ENCODE peak calls at places on chromosome 19, in six cellular contexts. One of them, this sample, is unnamed.

GRCh38 chr19:16367269-16367683 is 42.6 kb downstream of the KLF2 start:
- DNase-seq in choroid plexus epithelial cell: no peak
- DNase-seq in activated CD4-positive, alpha-beta T cell treated with anti-CD3 and anti-CD28 coated beads, Interleukin-2, amount 50 U/mL, for 1 hour: peak; percentile 40
- DNase-seq in DMS153: no peak
- DNase-seq in stimulated activated CD4-positive, alpha-beta T cell treated with anti-CD3 and anti-CD28 coated beads, Interleukin-15, amount 100 ng/mL, for 48 hours: no peak
- DNase-seq in glutamatergic neuron: no peak
- DNase-seq in this sample: no peak

GRCh38 chr19:35009424-35010415 is 9.6 kb downstream of the GRAMD1A start:
- DNase-seq in DMS153: no peak
- DNase-seq in choroid plexus epithelial cell: no peak
- DNase-seq in activated CD4-positive, alpha-beta T cell treated with anti-CD3 and anti-CD28 coated beads, Interleukin-2, amount 50 U/mL, for 1 hour: no peak
- DNase-seq in stimulated activated CD4-positive, alpha-beta T cell treated with anti-CD3 and anti-CD28 coated beads, Interleukin-15, amount 100 ng/mL, for 48 hours: no peak
- DNase-seq in glutamatergic neuron: no peak
- DNase-seq in this sample: no peak

GRCh38 chr19:4493104-4493928 is 21.2 kb downstream of the HDGFL2 start:
- DNase-seq in stimulated activated CD4-positive, alpha-beta T cell treated with anti-CD3 and anti-CD28 coated beads, Interleukin-15, amount 100 ng/mL, for 48 hours: no peak
- DNase-seq in choroid plexus epithelial cell: no peak
- DNase-seq in glutamatergic neuron: no peak
- DNase-seq in DMS153: no peak
- DNase-seq in activated CD4-positive, alpha-beta T cell treated with anti-CD3 and anti-CD28 coated beads, Interleukin-2, amount 50 U/mL, for 1 hour: no peak
- DNase-seq in this sample: no peak

GRCh38 chr19:18053571-18054219 is 33.0 kb downstream of the IL12RB1 start:
- DNase-seq in stimulated activated CD4-positive, alpha-beta T cell treated with anti-CD3 and anti-CD28 coated beads, Interleukin-15, amount 100 ng/mL, for 48 hours: no peak
- DNase-seq in DMS153: no peak
- DNase-seq in glutamatergic neuron: no peak
- DNase-seq in activated CD4-positive, alpha-beta T cell treated with anti-CD3 and anti-CD28 coated beads, Interleukin-2, amount 50 U/mL, for 1 hour: no peak
- DNase-seq in choroid plexus epithelial cell: peak; percentile 56
- DNase-seq in this sample: no peak

GRCh38 chr19:5397804-5398692 is 57.2 kb upstream of the ZNRF4 start:
- DNase-seq in choroid plexus epithelial cell: peak; percentile 8
- DNase-seq in stimulated activated CD4-positive, alpha-beta T cell treated with anti-CD3 and anti-CD28 coated beads, Interleukin-15, amount 100 ng/mL, for 48 hours: no peak
- DNase-seq in DMS153: no peak
- DNase-seq in activated CD4-positive, alpha-beta T cell treated with anti-CD3 and anti-CD28 coated beads, Interleukin-2, amount 50 U/mL, for 1 hour: no peak
- DNase-seq in glutamatergic neuron: peak; percentile 68
- DNase-seq in this sample: peak; percentile 47

GRCh38 chr19:45764487-45764886 is 4.6 kb downstream of the SIX5 start:
- DNase-seq in DMS153: no peak
- DNase-seq in glutamatergic neuron: no peak
- DNase-seq in choroid plexus epithelial cell: no peak
- DNase-seq in activated CD4-positive, alpha-beta T cell treated with anti-CD3 and anti-CD28 coated beads, Interleukin-2, amount 50 U/mL, for 1 hour: no peak
- DNase-seq in stimulated activated CD4-positive, alpha-beta T cell treated with anti-CD3 and anti-CD28 coated beads, Interleukin-15, amount 100 ng/mL, for 48 hours: no peak
- DNase-seq in this sample: no peak

GRCh38 chr19:57934820-57935665 is at the start of gene ZNF418:
- DNase-seq in glutamatergic neuron: peak; percentile 65
- DNase-seq in activated CD4-positive, alpha-beta T cell treated with anti-CD3 and anti-CD28 coated beads, Interleukin-2, amount 50 U/mL, for 1 hour: peak; percentile 31
- DNase-seq in DMS153: no peak
- DNase-seq in stimulated activated CD4-positive, alpha-beta T cell treated with anti-CD3 and anti-CD28 coated beads, Interleukin-15, amount 100 ng/mL, for 48 hours: no peak
- DNase-seq in choroid plexus epithelial cell: peak; percentile 91
- DNase-seq in this sample: peak; percentile 56

GRCh38 chr19:57560049-57560491 is 407 bp upstream of the ZNF550 start:
- DNase-seq in glutamatergic neuron: no peak
- DNase-seq in stimulated activated CD4-positive, alpha-beta T cell treated with anti-CD3 and anti-CD28 coated beads, Interleukin-15, amount 100 ng/mL, for 48 hours: no peak
- DNase-seq in choroid plexus epithelial cell: peak; percentile 50
- DNase-seq in DMS153: no peak
- DNase-seq in activated CD4-positive, alpha-beta T cell treated with anti-CD3 and anti-CD28 coated beads, Interleukin-2, amount 50 U/mL, for 1 hour: no peak
- DNase-seq in this sample: no peak

GRCh38 chr19:34351382-34351802 is 13.6 kb upstream of the GPI start:
- DNase-seq in activated CD4-positive, alpha-beta T cell treated with anti-CD3 and anti-CD28 coated beads, Interleukin-2, amount 50 U/mL, for 1 hour: peak; percentile 5
- DNase-seq in glutamatergic neuron: no peak
- DNase-seq in stimulated activated CD4-positive, alpha-beta T cell treated with anti-CD3 and anti-CD28 coated beads, Interleukin-15, amount 100 ng/mL, for 48 hours: no peak
- DNase-seq in DMS153: no peak
- DNase-seq in choroid plexus epithelial cell: peak; percentile 42
- DNase-seq in this sample: no peak

GRCh38 chr19:1938071-1938470 is 2.9 kb upstream of the CSNK1G2 start:
- DNase-seq in glutamatergic neuron: no peak
- DNase-seq in stimulated activated CD4-positive, alpha-beta T cell treated with anti-CD3 and anti-CD28 coated beads, Interleukin-15, amount 100 ng/mL, for 48 hours: no peak
- DNase-seq in activated CD4-positive, alpha-beta T cell treated with anti-CD3 and anti-CD28 coated beads, Interleukin-2, amount 50 U/mL, for 1 hour: no peak
- DNase-seq in DMS153: no peak
- DNase-seq in choroid plexus epithelial cell: no peak
- DNase-seq in this sample: no peak

GRCh38 chr19:6828698-6829633 is 56.5 kb downstream of the VAV1 start:
- DNase-seq in glutamatergic neuron: no peak
- DNase-seq in choroid plexus epithelial cell: no peak
- DNase-seq in DMS153: peak; percentile 17
- DNase-seq in activated CD4-positive, alpha-beta T cell treated with anti-CD3 and anti-CD28 coated beads, Interleukin-2, amount 50 U/mL, for 1 hour: peak; percentile 18
- DNase-seq in stimulated activated CD4-positive, alpha-beta T cell treated with anti-CD3 and anti-CD28 coated beads, Interleukin-15, amount 100 ng/mL, for 48 hours: peak; percentile 47
- DNase-seq in this sample: no peak

GRCh38 chr19:1264801-1265610 is 4.1 kb upstream of the CIRBP start:
- DNase-seq in activated CD4-positive, alpha-beta T cell treated with anti-CD3 and anti-CD28 coated beads, Interleukin-2, amount 50 U/mL, for 1 hour: no peak
- DNase-seq in glutamatergic neuron: peak; percentile 67
- DNase-seq in stimulated activated CD4-positive, alpha-beta T cell treated with anti-CD3 and anti-CD28 coated beads, Interleukin-15, amount 100 ng/mL, for 48 hours: no peak
- DNase-seq in DMS153: no peak
- DNase-seq in choroid plexus epithelial cell: peak; percentile 84
- DNase-seq in this sample: peak; percentile 64

GRCh38 chr19:10907925-10908324 is 20.5 kb downstream of the YIPF2 start:
- DNase-seq in choroid plexus epithelial cell: no peak
- DNase-seq in DMS153: no peak
- DNase-seq in stimulated activated CD4-positive, alpha-beta T cell treated with anti-CD3 and anti-CD28 coated beads, Interleukin-15, amount 100 ng/mL, for 48 hours: no peak
- DNase-seq in activated CD4-positive, alpha-beta T cell treated with anti-CD3 and anti-CD28 coated beads, Interleukin-2, amount 50 U/mL, for 1 hour: no peak
- DNase-seq in glutamatergic neuron: no peak
- DNase-seq in this sample: no peak

GRCh38 chr19:8324186-8325050 is 3.1 kb downstream of the RPS28 start:
- DNase-seq in DMS153: no peak
- DNase-seq in stimulated activated CD4-positive, alpha-beta T cell treated with anti-CD3 and anti-CD28 coated beads, Interleukin-15, amount 100 ng/mL, for 48 hours: no peak
- DNase-seq in choroid plexus epithelial cell: no peak
- DNase-seq in glutamatergic neuron: no peak
- DNase-seq in activated CD4-positive, alpha-beta T cell treated with anti-CD3 and anti-CD28 coated beads, Interleukin-2, amount 50 U/mL, for 1 hour: no peak
- DNase-seq in this sample: no peak

GRCh38 chr19:1270168-1270853 is 1.2 kb downstream of the CIRBP start:
- DNase-seq in DMS153: no peak
- DNase-seq in activated CD4-positive, alpha-beta T cell treated with anti-CD3 and anti-CD28 coated beads, Interleukin-2, amount 50 U/mL, for 1 hour: no peak
- DNase-seq in choroid plexus epithelial cell: no peak
- DNase-seq in stimulated activated CD4-positive, alpha-beta T cell treated with anti-CD3 and anti-CD28 coated beads, Interleukin-15, amount 100 ng/mL, for 48 hours: no peak
- DNase-seq in glutamatergic neuron: no peak
- DNase-seq in this sample: no peak

GRCh38 chr19:47994209-47994802 is at the start of gene ELSPBP1:
- DNase-seq in activated CD4-positive, alpha-beta T cell treated with anti-CD3 and anti-CD28 coated beads, Interleukin-2, amount 50 U/mL, for 1 hour: no peak
- DNase-seq in choroid plexus epithelial cell: no peak
- DNase-seq in glutamatergic neuron: no peak
- DNase-seq in DMS153: no peak
- DNase-seq in stimulated activated CD4-positive, alpha-beta T cell treated with anti-CD3 and anti-CD28 coated beads, Interleukin-15, amount 100 ng/mL, for 48 hours: no peak
- DNase-seq in this sample: peak; percentile 50

GRCh38 chr19:29798783-29799182 is 13.0 kb upstream of the CCNE1 start:
- DNase-seq in activated CD4-positive, alpha-beta T cell treated with anti-CD3 and anti-CD28 coated beads, Interleukin-2, amount 50 U/mL, for 1 hour: no peak
- DNase-seq in DMS153: no peak
- DNase-seq in stimulated activated CD4-positive, alpha-beta T cell treated with anti-CD3 and anti-CD28 coated beads, Interleukin-15, amount 100 ng/mL, for 48 hours: no peak
- DNase-seq in glutamatergic neuron: no peak
- DNase-seq in choroid plexus epithelial cell: peak; percentile 48
- DNase-seq in this sample: no peak

GRCh38 chr19:920051-920857 is 3.1 kb downstream of the KISS1R start:
- DNase-seq in choroid plexus epithelial cell: no peak
- DNase-seq in glutamatergic neuron: no peak
- DNase-seq in activated CD4-positive, alpha-beta T cell treated with anti-CD3 and anti-CD28 coated beads, Interleukin-2, amount 50 U/mL, for 1 hour: peak; percentile 75
- DNase-seq in stimulated activated CD4-positive, alpha-beta T cell treated with anti-CD3 and anti-CD28 coated beads, Interleukin-15, amount 100 ng/mL, for 48 hours: no peak
- DNase-seq in DMS153: no peak
- DNase-seq in this sample: peak; percentile 57

GRCh38 chr19:41621654-41622053 is 5.2 kb downstream of the CEACAM4 start:
- DNase-seq in glutamatergic neuron: no peak
- DNase-seq in stimulated activated CD4-positive, alpha-beta T cell treated with anti-CD3 and anti-CD28 coated beads, Interleukin-15, amount 100 ng/mL, for 48 hours: no peak
- DNase-seq in DMS153: no peak
- DNase-seq in activated CD4-positive, alpha-beta T cell treated with anti-CD3 and anti-CD28 coated beads, Interleukin-2, amount 50 U/mL, for 1 hour: no peak
- DNase-seq in choroid plexus epithelial cell: no peak
- DNase-seq in this sample: no peak

GRCh38 chr19:32224371-32225244 is 120.8 kb upstream of the ZNF507 start:
- DNase-seq in glutamatergic neuron: peak; percentile 85
- DNase-seq in stimulated activated CD4-positive, alpha-beta T cell treated with anti-CD3 and anti-CD28 coated beads, Interleukin-15, amount 100 ng/mL, for 48 hours: peak; percentile 19
- DNase-seq in choroid plexus epithelial cell: peak; percentile 42
- DNase-seq in activated CD4-positive, alpha-beta T cell treated with anti-CD3 and anti-CD28 coated beads, Interleukin-2, amount 50 U/mL, for 1 hour: peak; percentile 49
- DNase-seq in DMS153: peak; percentile 2
- DNase-seq in this sample: peak; percentile 87

GRCh38 chr19:57099199-57099661 is 20.6 kb upstream of the USP29 start:
- DNase-seq in DMS153: no peak
- DNase-seq in activated CD4-positive, alpha-beta T cell treated with anti-CD3 and anti-CD28 coated beads, Interleukin-2, amount 50 U/mL, for 1 hour: peak; percentile 34
- DNase-seq in stimulated activated CD4-positive, alpha-beta T cell treated with anti-CD3 and anti-CD28 coated beads, Interleukin-15, amount 100 ng/mL, for 48 hours: peak; percentile 36
- DNase-seq in glutamatergic neuron: peak; percentile 84
- DNase-seq in choroid plexus epithelial cell: peak; percentile 50
- DNase-seq in this sample: peak; percentile 28

GRCh38 chr19:17185590-17185989 is 29.6 kb upstream of the USE1 start:
- DNase-seq in activated CD4-positive, alpha-beta T cell treated with anti-CD3 and anti-CD28 coated beads, Interleukin-2, amount 50 U/mL, for 1 hour: no peak
- DNase-seq in glutamatergic neuron: no peak
- DNase-seq in stimulated activated CD4-positive, alpha-beta T cell treated with anti-CD3 and anti-CD28 coated beads, Interleukin-15, amount 100 ng/mL, for 48 hours: no peak
- DNase-seq in choroid plexus epithelial cell: no peak
- DNase-seq in DMS153: no peak
- DNase-seq in this sample: no peak

GRCh38 chr19:42279902-42280760 is 11.1 kb downstream of the CIC start:
- DNase-seq in activated CD4-positive, alpha-beta T cell treated with anti-CD3 and anti-CD28 coated beads, Interleukin-2, amount 50 U/mL, for 1 hour: peak; percentile 83
- DNase-seq in glutamatergic neuron: peak; percentile 95
- DNase-seq in choroid plexus epithelial cell: peak; percentile 88
- DNase-seq in stimulated activated CD4-positive, alpha-beta T cell treated with anti-CD3 and anti-CD28 coated beads, Interleukin-15, amount 100 ng/mL, for 48 hours: peak; percentile 85
- DNase-seq in DMS153: peak; percentile 77
- DNase-seq in this sample: peak; percentile 91

GRCh38 chr19:46718157-46718933 is 1.4 kb upstream of the PRKD2 start:
- DNase-seq in DMS153: no peak
- DNase-seq in glutamatergic neuron: no peak
- DNase-seq in stimulated activated CD4-positive, alpha-beta T cell treated with anti-CD3 and anti-CD28 coated beads, Interleukin-15, amount 100 ng/mL, for 48 hours: no peak
- DNase-seq in choroid plexus epithelial cell: peak; percentile 49
- DNase-seq in activated CD4-positive, alpha-beta T cell treated with anti-CD3 and anti-CD28 coated beads, Interleukin-2, amount 50 U/mL, for 1 hour: peak; percentile 48
- DNase-seq in this sample: no peak

GRCh38 chr19:15101479-15102082 is 5.6 kb upstream of the SYDE1 start:
- DNase-seq in stimulated activated CD4-positive, alpha-beta T cell treated with anti-CD3 and anti-CD28 coated beads, Interleukin-15, amount 100 ng/mL, for 48 hours: no peak
- DNase-seq in glutamatergic neuron: peak; percentile 64
- DNase-seq in activated CD4-positive, alpha-beta T cell treated with anti-CD3 and anti-CD28 coated beads, Interleukin-2, amount 50 U/mL, for 1 hour: peak; percentile 53
- DNase-seq in DMS153: no peak
- DNase-seq in choroid plexus epithelial cell: peak; percentile 74
- DNase-seq in this sample: peak; percentile 49

GRCh38 chr19:37718357-37718756 is 1.2 kb downstream of the ZNF607 start:
- DNase-seq in activated CD4-positive, alpha-beta T cell treated with anti-CD3 and anti-CD28 coated beads, Interleukin-2, amount 50 U/mL, for 1 hour: no peak
- DNase-seq in choroid plexus epithelial cell: peak; percentile 5
- DNase-seq in DMS153: no peak
- DNase-seq in glutamatergic neuron: no peak
- DNase-seq in stimulated activated CD4-positive, alpha-beta T cell treated with anti-CD3 and anti-CD28 coated beads, Interleukin-15, amount 100 ng/mL, for 48 hours: no peak
- DNase-seq in this sample: no peak

GRCh38 chr19:11164879-11165406 is 9.4 kb upstream of the SPC24 start:
- DNase-seq in choroid plexus epithelial cell: peak; percentile 23
- DNase-seq in DMS153: no peak
- DNase-seq in stimulated activated CD4-positive, alpha-beta T cell treated with anti-CD3 and anti-CD28 coated beads, Interleukin-15, amount 100 ng/mL, for 48 hours: no peak
- DNase-seq in activated CD4-positive, alpha-beta T cell treated with anti-CD3 and anti-CD28 coated beads, Interleukin-2, amount 50 U/mL, for 1 hour: no peak
- DNase-seq in glutamatergic neuron: no peak
- DNase-seq in this sample: no peak

GRCh38 chr19:49677232-49677881 is at the start of gene PRMT1:
- DNase-seq in DMS153: no peak
- DNase-seq in glutamatergic neuron: peak; percentile 76
- DNase-seq in stimulated activated CD4-positive, alpha-beta T cell treated with anti-CD3 and anti-CD28 coated beads, Interleukin-15, amount 100 ng/mL, for 48 hours: no peak
- DNase-seq in choroid plexus epithelial cell: peak; percentile 36
- DNase-seq in activated CD4-positive, alpha-beta T cell treated with anti-CD3 and anti-CD28 coated beads, Interleukin-2, amount 50 U/mL, for 1 hour: no peak
- DNase-seq in this sample: peak; percentile 69

This sample was measured in nephron progenitor cell.